ENCODE peak calls at places on chromosomes 12 and 14, in six cellular contexts. J is lung, B is left ventricle myocardium inferior, H is stomach, P is endodermal cell, Q is ascending aorta. X is an unnamed sample. For H3K4me1 and H3K9me3, the result is how much of the 10 kb centered on the place peaks cover.

GRCh38 chr14:80692903-80693302 is 248.6 kb downstream of the CEP128 start:
- DNase-seq in H (no peak), J (no peak), B (no peak), Q (no peak), P (no peak), X (no peak)

GRCh38 chr14:90671382-90671781 is 144.8 kb downstream of the TTC7B start:
- DNase-seq in J (no peak), B (no peak), H (no peak), Q (no peak), P (no peak), X (no peak)

GRCh38 chr14:56087824-56088571 is 30.2 kb upstream of the PELI2 start:
- DNase-seq in J (no peak), H (no peak), B (no peak), Q (no peak), P (peak), X (no peak)

GRCh38 chr14:70018713-70019201 is 139.5 kb downstream of the SMOC1 start:
- DNase-seq in P (no peak), Q (no peak), J (no peak), H (peak), B (peak), X (no peak)

GRCh38 chr14:99408971-99409289 is 71.7 kb downstream of the SETD3 start:
- DNase-seq in B (no peak), H (no peak), P (no peak), Q (no peak), J (no peak), X (no peak)

GRCh38 chr12:29350080-29350479 is 30.9 kb downstream of the ERGIC2 start:
- DNase-seq in P (no peak), H (no peak), B (no peak), J (no peak), Q (no peak), X (no peak)

GRCh38 chr12:16939871-16940306 is 333.9 kb upstream of the LMO3 start:
- DNase-seq in Q (no peak), B (no peak), H (peak), J (peak), P (peak), X (peak)

GRCh38 chr12:96210376-96211055 is 16.3 kb downstream of the ELK3 start:
- DNase-seq in Q (peak), J (no peak), P (no peak), B (no peak), H (no peak), X (peak)

GRCh38 chr14:25848601-25849000 is 749.2 kb downstream of the NOVA1 start:
- DNase-seq in J (no peak), B (no peak), H (no peak), P (no peak), Q (no peak), X (no peak)

GRCh38 chr14:80926706-80927384 is 14.7 kb downstream of the CEP128 start:
- DNase-seq in H (no peak), B (no peak), J (no peak), P (no peak), Q (no peak), X (no peak)

GRCh38 chr14:103402700-103403099 is 17.5 kb downstream of the MARK3 start:
- DNase-seq in B (no peak), J (no peak), P (no peak), Q (no peak), H (no peak), X (no peak)

GRCh38 chr12:105977256-105978051 is 161.3 kb downstream of the NUAK1 start:
- DNase-seq in J (no peak), H (no peak), Q (no peak), B (no peak), P (no peak), X (no peak)

GRCh38 chr12:115709410-115710065 is 568.0 kb downstream of the MED13L start:
- DNase-seq in H (no peak), J (no peak), B (peak), P (no peak), Q (peak), X (no peak)

GRCh38 chr12:123139926-123140674 is 10.8 kb downstream of the PITPNM2 start:
- DNase-seq in B (no peak), Q (peak), H (no peak), J (no peak), P (peak), X (peak)

GRCh38 chr14:75522224-75522764 is at the start of gene BATF:
- DNase-seq in H (peak), B (no peak), J (peak), Q (no peak), P (no peak), X (peak)

GRCh38 chr12:73342733-73343132 is 1070.6 kb downstream of the TRHDE start:
- DNase-seq in P (no peak), B (no peak), Q (no peak), H (no peak), J (no peak), X (no peak)

GRCh38 chr12:32273712-32274111 is 125.6 kb upstream of the FGD4 start:
- DNase-seq in P (peak), J (no peak), Q (no peak), B (peak), H (no peak), X (no peak)

GRCh38 chr14:99225804-99226203 is 46.2 kb downstream of the BCL11B start:
- DNase-seq in Q (no peak), H (no peak), P (no peak), J (no peak), B (no peak), X (no peak)

GRCh38 chr12:111434680-111435338 is 29.1 kb downstream of the SH2B3 start:
- DNase-seq in J (no peak), H (no peak), Q (peak), B (peak), P (peak), X (peak)

GRCh38 chr14:104888489-104889373 is 23.7 kb downstream of the CEP170B start:
- DNase-seq in B (peak), J (no peak), P (peak), H (no peak), Q (peak), X (peak)

GRCh38 chr12:87320724-87321123 is 708.5 kb downstream of the C12orf50 start:
- DNase-seq in Q (no peak), H (no peak), B (no peak), J (no peak), P (no peak), X (no peak)

GRCh38 chr12:43826681-43827458 is 9.0 kb upstream of the TMEM117 start:
- DNase-seq in J (no peak), B (no peak), H (no peak), Q (no peak), P (no peak), X (no peak)

DNA sequence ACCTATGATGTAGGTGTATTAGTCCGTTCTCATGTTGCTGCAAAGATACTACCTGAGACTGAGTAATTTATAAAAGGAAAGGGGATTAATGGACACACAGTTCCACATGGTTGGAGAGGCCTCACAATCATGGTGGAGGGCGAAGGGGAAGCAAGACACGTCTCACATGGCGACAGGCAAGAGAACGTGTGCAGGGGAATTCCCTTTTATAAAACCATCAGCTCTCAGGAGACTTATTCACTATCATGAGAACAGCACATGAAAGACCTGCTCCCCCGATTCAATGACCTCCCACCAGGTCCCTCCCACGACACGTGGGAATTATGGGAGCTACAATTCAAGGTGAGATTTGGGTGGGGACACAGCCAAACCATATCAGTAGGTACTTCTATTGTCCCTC is 58.7 kb upstream of the DICER1 start:
- DNase-seq in H (no peak), B (no peak), P (no peak), Q (no peak), J (no peak), X (no peak)
- H3K4me1 ChIP-seq in H (under half), B (under half), P (under half), Q (under half), J (under half), X (under half)

GRCh38 chr14:101323111-101323510 is 238.2 kb upstream of the DIO3 start:
- DNase-seq in Q (no peak), J (no peak), H (no peak), P (no peak), B (no peak), X (no peak)

GRCh38 chr14:101322223-101322622 is 239.1 kb upstream of the DIO3 start:
- DNase-seq in J (no peak), H (no peak), P (no peak), B (no peak), Q (no peak), X (no peak)

GRCh38 chr14:101315802-101316296 is 245.4 kb upstream of the DIO3 start:
- DNase-seq in J (no peak), B (no peak), H (no peak), P (no peak), Q (no peak), X (no peak)

GRCh38 chr14:101320386-101320785 is 240.9 kb upstream of the DIO3 start:
- DNase-seq in B (no peak), P (no peak), J (no peak), Q (no peak), H (no peak), X (peak)

DNA sequence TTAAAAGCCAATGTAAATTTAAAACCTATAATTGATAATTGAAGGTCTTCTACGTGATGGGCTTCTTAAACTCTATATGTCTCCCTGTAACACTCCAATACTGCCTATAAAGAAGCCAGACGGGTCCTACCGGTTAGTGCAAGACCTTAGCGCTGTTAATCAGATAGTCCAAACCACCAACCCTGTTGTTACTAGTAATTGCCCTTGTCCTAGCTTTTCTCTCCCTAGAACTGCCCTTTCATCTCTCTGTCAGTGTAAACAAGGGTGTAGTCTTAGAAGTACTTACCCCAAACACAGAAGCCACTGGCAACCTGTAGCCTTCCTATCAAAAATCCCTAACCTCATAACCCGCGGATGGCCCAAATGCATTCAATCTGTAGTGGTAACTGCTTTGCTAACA is 243.0 kb upstream of the DIO3 start:
- DNase-seq in Q (no peak), B (no peak), H (no peak), J (no peak), P (no peak), X (no peak)
- H3K9me3 ChIP-seq in Q (under half), B (under half), H (under half), J (under half), P (half or more), X (under half)

GRCh38 chr14:49897414-49897813 is 4.5 kb downstream of the ARF6 start:
- DNase-seq in Q (no peak), P (no peak), J (no peak), H (no peak), B (no peak), X (no peak)
- H3K4me1 ChIP-seq in Q (under half), P (under half), J (under half), H (under half), B (half or more), X (under half)

GRCh38 chr14:42532194-42532593 is 925.5 kb downstream of the LRFN5 start:
- DNase-seq in H (no peak), J (no peak), Q (no peak), P (no peak), B (no peak), X (no peak)

GRCh38 chr14:42535397-42535796 is 928.7 kb downstream of the LRFN5 start:
- DNase-seq in P (peak), H (no peak), Q (no peak), J (no peak), B (no peak), X (no peak)

GRCh38 chr14:42533476-42533875 is 926.8 kb downstream of the LRFN5 start:
- DNase-seq in H (no peak), Q (no peak), B (no peak), J (no peak), P (no peak), X (no peak)
- H3K9me3 ChIP-seq in H (under half), Q (under half), B (under half), J (under half), P (under half), X (under half)

GRCh38 chr14:94066089-94066676 is 14.8 kb downstream of the DDX24 start:
- DNase-seq in B (no peak), J (no peak), Q (no peak), P (peak), H (no peak), X (peak)
- H3K4me1 ChIP-seq in B (half or more), J (under half), Q (under half), P (under half), H (half or more), X (under half)

DNA sequence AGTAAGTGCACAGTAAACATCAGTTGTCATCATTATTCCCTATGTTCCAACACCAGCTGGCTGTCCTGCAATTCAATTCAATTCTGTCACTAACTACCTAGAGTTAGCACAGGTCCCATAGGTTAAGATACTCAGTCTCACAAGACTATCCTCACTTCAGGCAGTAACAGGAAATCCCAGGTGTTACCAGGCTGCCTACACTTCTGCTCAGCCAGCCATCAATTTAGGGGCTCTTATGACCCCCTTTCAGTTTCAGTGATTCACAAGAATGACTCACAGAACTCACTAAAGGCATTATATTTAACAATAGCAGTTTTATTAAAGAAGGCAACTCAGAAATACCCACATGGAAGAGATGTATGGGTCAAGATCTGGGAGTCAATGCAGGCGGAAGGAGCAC is 120.9 kb upstream of the WSCD2 start:
- DNase-seq in B (no peak), Q (no peak), P (no peak), J (no peak), H (no peak), X (no peak)
- H3K9me3 ChIP-seq in B (under half), Q (under half), P (under half), J (under half), H (under half), X (under half)

GRCh38 chr14:23149745-23150144 is 30.7 kb upstream of the CEBPE start:
- DNase-seq in H (no peak), Q (no peak), P (no peak), B (no peak), J (no peak), X (no peak)
- H3K4me1 ChIP-seq in H (half or more), Q (half or more), P (under half), B (half or more), J (under half), X (under half)